ENCODE peak calls at places on chromosomes 1 and 21, in eight cellular contexts. X, I, T, L, B, N, Z and K are unnamed samples.

GRCh38 chr1:216388558-216388957 is 34.7 kb downstream of the USH2A start:
- DNase-seq in X (no peak), I (no peak), T (no peak), L (no peak), B (no peak), N (no peak), Z (no peak), K (no peak)

GRCh38 chr1:75475709-75476108 is 135.2 kb downstream of the SLC44A5 start:
- DNase-seq in X (no peak), I (no peak), T (no peak), L (no peak), B (no peak), N (no peak), Z (no peak), K (no peak)

GRCh38 chr1:87052400-87052799 is 138.0 kb downstream of the HS2ST1 start:
- DNase-seq in X (no peak), I (no peak), T (no peak), L (no peak), B (no peak), N (no peak), Z (no peak), K (no peak)

GRCh38 chr1:234619794-234620247 is 9.8 kb upstream of the IRF2BP2 start:
- DNase-seq in X (peak; percentile 93), I (peak; percentile 98), T (no peak), L (no peak), B (no peak), N (no peak), Z (no peak), K (no peak)

GRCh38 chr1:55684131-55684650 is 469.0 kb upstream of the USP24 start:
- DNase-seq in X (no peak), I (no peak), T (no peak), L (no peak), B (no peak), N (no peak), Z (no peak), K (no peak)

GRCh38 chr1:151047591-151047924 is at the start of gene C1orf56:
- DNase-seq in X (peak; percentile 68), I (peak; percentile 87), T (peak; percentile 54), L (peak; percentile 27), B (peak; percentile 71), N (peak; percentile 36), Z (no peak), K (peak; percentile 30)

GRCh38 chr1:195591917-195592672 is 1016.1 kb downstream of the KCNT2 start:
- DNase-seq in X (no peak), I (peak; percentile 45), T (no peak), L (peak; percentile 54), B (no peak), N (no peak), Z (peak; percentile 36), K (no peak)

GRCh38 chr1:151988405-151988851 is 5.2 kb downstream of the S100A10 start:
- DNase-seq in X (no peak), I (no peak), T (no peak), L (peak; percentile 56), B (no peak), N (no peak), Z (peak; percentile 71), K (no peak)

GRCh38 chr1:1136547-1137230 is 20.8 kb upstream of the C1orf159 start:
- DNase-seq in X (no peak), I (peak; percentile 92), T (no peak), L (no peak), B (no peak), N (no peak), Z (no peak), K (no peak)

GRCh38 chr1:109395602-109396512 is 1.9 kb downstream of the SORT1 start:
- DNase-seq in X (no peak), I (no peak), T (no peak), L (no peak), B (no peak), N (no peak), Z (peak; percentile 49), K (no peak)

GRCh38 chr1:201085902-201086735 is 26.1 kb downstream of the CACNA1S start:
- DNase-seq in X (peak; percentile 60), I (peak; percentile 30), T (peak; percentile 68), L (peak; percentile 28), B (peak; percentile 64), N (peak; percentile 15), Z (no peak), K (no peak)

GRCh38 chr1:112700290-112701226 is 6.4 kb downstream of the RHOC start:
- DNase-seq in X (peak; percentile 36), I (peak; percentile 61), T (peak; percentile 90), L (peak; percentile 88), B (peak; percentile 98), N (peak; percentile 26), Z (peak; percentile 92), K (peak; percentile 40)

GRCh38 chr1:207763091-207763490 is 11.2 kb downstream of the CD46 start:
- DNase-seq in X (no peak), I (no peak), T (no peak), L (no peak), B (no peak), N (no peak), Z (no peak), K (no peak)

GRCh38 chr1:204197068-204197467 is 777 bp upstream of the KISS1 start:
- DNase-seq in X (no peak), I (no peak), T (no peak), L (no peak), B (no peak), N (no peak), Z (no peak), K (no peak)

GRCh38 chr1:156146006-156146748 is 7.2 kb upstream of the SEMA4A start:
- DNase-seq in X (peak; percentile 86), I (peak; percentile 82), T (peak; percentile 78), L (peak; percentile 96), B (peak; percentile 90), N (peak; percentile 80), Z (peak; percentile 75), K (no peak)

GRCh38 chr1:95286479-95286878 is 52.5 kb downstream of the RWDD3 start:
- DNase-seq in X (no peak), I (peak; percentile 81), T (no peak), L (no peak), B (no peak), N (no peak), Z (no peak), K (no peak)

GRCh38 chr1:15939181-15940109 is 36.5 kb downstream of the ZBTB17 start:
- DNase-seq in X (no peak), I (no peak), T (no peak), L (peak; percentile 56), B (no peak), N (no peak), Z (no peak), K (no peak)

GRCh38 chr1:157005965-157006364 is 39.6 kb downstream of the ARHGEF11 start:
- DNase-seq in X (no peak), I (no peak), T (no peak), L (no peak), B (no peak), N (no peak), Z (no peak), K (no peak)

GRCh38 chr21:34020934-34021553 is 52.3 kb upstream of the MRPS6 start:
- DNase-seq in X (no peak), I (no peak), T (no peak), L (no peak), B (no peak), N (no peak), Z (no peak), K (no peak)